ENCODE peak calls at places on chromosomes 13 and 19, in seven cellular contexts. N is left ventricle myocardium inferior; M is KG1; H is AML-193; F is ureter; Q is stimulated activated CD8-positive, alpha-beta memory T cell treated with anti-CD3 and anti-CD28 coated beads, Interleukin-2, amount 100 ng/mL, for 48 hours; K is ACHN. Z is an unnamed sample.

GRCh38 chr19:54364775-54365257 is at the start of gene LAIR1:
- DNase-seq in H (peak; percentile 98), K (no peak), M (peak; percentile 88), Q (no peak), F (no peak), N (no peak), Z (no peak)

GRCh38 chr19:41334793-41335192 is 18.9 kb downstream of the TGFB1 start:
- DNase-seq in M (no peak), N (no peak), H (no peak), K (no peak), F (no peak), Q (no peak), Z (no peak)

GRCh38 chr13:44299142-44299541 is 74.5 kb upstream of the SERP2 start:
- DNase-seq in M (no peak), K (no peak), F (no peak), Q (no peak), H (no peak), N (no peak), Z (no peak)

GRCh38 chr13:97342936-97343335 is 91.0 kb upstream of the RAP2A start:
- DNase-seq in F (no peak), K (no peak), M (no peak), Q (no peak), N (no peak), H (no peak), Z (no peak)

GRCh38 chr13:52001120-52001731 is 10.0 kb downstream of the ATP7B start:
- DNase-seq in N (no peak), F (no peak), K (peak; percentile 50), Q (no peak), H (peak; percentile 79), M (peak; percentile 41), Z (peak; percentile 45)

GRCh38 chr19:16067205-16067938 is 8.9 kb upstream of the TPM4 start:
- DNase-seq in M (no peak), N (no peak), Q (no peak), H (no peak), K (no peak), F (peak; percentile 91), Z (no peak)

GRCh38 chr13:31441804-31442487 is 242.2 kb downstream of the B3GLCT start:
- DNase-seq in N (peak; percentile 81), H (no peak), F (no peak), Q (no peak), M (no peak), K (no peak), Z (no peak)

GRCh38 chr13:43574601-43575000 is 212.2 kb downstream of the ENOX1 start:
- DNase-seq in Q (no peak), H (no peak), N (no peak), M (no peak), F (no peak), K (no peak), Z (no peak)

GRCh38 chr19:18202759-18203407 is 959 bp downstream of the RAB3A start:
- DNase-seq in Q (no peak), K (no peak), M (no peak), H (no peak), N (no peak), F (peak; percentile 65), Z (no peak)

GRCh38 chr19:43741075-43741840 is 13.5 kb downstream of the SMG9 start:
- DNase-seq in N (no peak), K (no peak), H (no peak), Q (no peak), M (no peak), F (no peak), Z (no peak)

GRCh38 chr19:16463991-16464575 is 7.7 kb downstream of the EPS15L1 start:
- DNase-seq in M (no peak), N (no peak), H (no peak), F (no peak), K (no peak), Q (no peak), Z (peak; percentile 67)